ENCODE peak calls at places on chromosomes 6 and 20, in nine cellular contexts. P is dorsolateral prefrontal cortex, B is lower leg skin, X is Calu3, W is neural crest cell, C is heart right ventricle, R is brain microvascular endothelial cell, A is A549, M is lower lobe of right lung. Z is an unnamed sample.

GRCh38 chr20:49985617-49986016 is 2.8 kb downstream of the SNAI1 start:
- DNase-seq in P (no peak), B (no peak), X (no peak), W (no peak), C (no peak), R (no peak), A (no peak), M (no peak), Z (no peak)

GRCh38 chr20:22775256-22775655 is 190.9 kb upstream of the FOXA2 start:
- DNase-seq in P (no peak), B (no peak), X (no peak), W (no peak), C (no peak), R (no peak), A (peak; percentile 35), M (no peak), Z (no peak)

GRCh38 chr20:10902174-10902573 is 228.4 kb upstream of the JAG1 start:
- DNase-seq in P (no peak), B (no peak), X (no peak), W (no peak), C (no peak), R (no peak), A (no peak), M (no peak), Z (no peak)

GRCh38 chr6:24719125-24719931 is at the start of gene C6orf62:
- DNase-seq in P (peak; percentile 26), B (peak; percentile 86), X (peak; percentile 62), W (no peak), C (peak; percentile 36), R (peak; percentile 8), A (peak; percentile 17), M (peak; percentile 65), Z (peak; percentile 30)

GRCh38 chr6:34986845-34987246 is 97.8 kb downstream of the ANKS1A start:
- DNase-seq in P (peak; percentile 69), B (peak; percentile 90), X (peak; percentile 81), W (peak; percentile 73), C (peak; percentile 76), R (peak; percentile 65), A (peak; percentile 61), M (peak; percentile 57), Z (no peak)

GRCh38 chr6:152922706-152923105 is 60.1 kb downstream of the FBXO5 start:
- DNase-seq in P (no peak), B (no peak), X (no peak), W (no peak), C (peak; percentile 52), R (no peak), A (no peak), M (no peak), Z (no peak)

GRCh38 chr6:100918152-100918551 is 37.0 kb upstream of the ASCC3 start:
- DNase-seq in P (no peak), B (no peak), X (no peak), W (no peak), C (no peak), R (no peak), A (no peak), M (no peak), Z (no peak)

GRCh38 chr6:134636221-134636830 is 313.6 kb downstream of the ALDH8A1 start:
- DNase-seq in P (no peak), B (no peak), X (no peak), W (no peak), C (no peak), R (no peak), A (no peak), M (no peak), Z (no peak)

GRCh38 chr6:1043458-1043836 is 268.5 kb upstream of the FOXQ1 start:
- DNase-seq in P (no peak), B (no peak), X (no peak), W (no peak), C (no peak), R (no peak), A (no peak), M (no peak), Z (no peak)

GRCh38 chr6:120077489-120077888 is 727.9 kb upstream of the MAN1A1 start:
- DNase-seq in P (no peak), B (peak; percentile 64), X (peak; percentile 2), W (no peak), C (no peak), R (no peak), A (no peak), M (no peak), Z (no peak)
- TF ChIP-seq CTCF in P (no peak), B (no peak), X (no peak), W (peak; percentile 38), C (no peak), R (no peak), A (no peak), M (no peak), Z (no peak)

GRCh38 chr6:46269447-46270229 is 98.9 kb upstream of the ENPP5 start:
- DNase-seq in P (peak; percentile 41), B (no peak), X (no peak), W (no peak), C (peak; percentile 30), R (no peak), A (no peak), M (no peak), Z (no peak)
- TF ChIP-seq CTCF in P (no peak), B (no peak), X (no peak), W (no peak), C (no peak), R (no peak), A (no peak), M (no peak), Z (no peak)

DNA sequence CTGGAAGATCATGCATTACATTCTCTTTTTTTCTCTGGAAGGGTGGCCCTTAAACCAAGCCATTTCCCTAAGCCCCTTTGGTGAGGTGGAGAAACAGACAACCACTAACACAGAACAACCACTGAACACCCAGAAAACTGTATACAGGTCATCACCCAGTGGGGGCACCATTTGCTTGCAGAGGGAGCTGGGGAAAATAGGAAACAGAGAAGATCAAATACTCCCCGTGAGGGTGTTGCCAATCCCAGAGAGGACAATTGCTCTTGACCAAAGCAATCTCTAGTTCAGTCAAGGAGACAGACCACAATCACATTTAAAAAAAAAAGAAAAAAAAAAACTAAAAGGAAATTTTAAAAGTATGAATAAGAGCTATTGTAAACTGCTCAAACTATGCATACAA is 865 bp upstream of the DAAM2 start:
- DNase-seq in P (no peak), B (no peak), X (no peak), W (no peak), C (peak; percentile 28), R (no peak), A (no peak), M (no peak), Z (no peak)
- TF ChIP-seq CTCF in P (peak; percentile 31), B (no peak), X (no peak), W (no peak), C (peak; percentile 10), R (peak; percentile 57), A (no peak), M (no peak), Z (no peak)

GRCh38 chr6:44133003-44133931 is 5.9 kb downstream of the TMEM63B start:
- DNase-seq in P (peak; percentile 64), B (peak; percentile 88), X (peak; percentile 77), W (peak; percentile 45), C (peak; percentile 52), R (no peak), A (peak; percentile 35), M (peak; percentile 77), Z (no peak)
- TF ChIP-seq CTCF in P (no peak), B (no peak), X (no peak), W (no peak), C (no peak), R (no peak), A (no peak), M (no peak), Z (no peak)

GRCh38 chr20:32278199-32278643 is 770 bp downstream of the KIF3B start:
- DNase-seq in P (no peak), B (no peak), X (no peak), W (no peak), C (no peak), R (peak; percentile 3), A (no peak), M (no peak), Z (peak; percentile 32)
- TF ChIP-seq CTCF in P (no peak), B (no peak), X (no peak), W (no peak), C (no peak), R (no peak), A (no peak), M (no peak), Z (no peak)

GRCh38 chr6:163180874-163181541 is 233.5 kb upstream of the QKI start:
- DNase-seq in P (peak; percentile 90), B (peak; percentile 90), X (peak; percentile 84), W (peak; percentile 62), C (peak; percentile 83), R (peak; percentile 63), A (peak; percentile 51), M (peak; percentile 84), Z (no peak)
- TF ChIP-seq CTCF in P (peak; percentile 95), B (no peak), X (peak; percentile 74), W (peak; percentile 74), C (peak; percentile 90), R (peak; percentile 91), A (peak; percentile 70), M (peak; percentile 87), Z (no peak)

GRCh38 chr6:163120223-163120622 is 294.3 kb upstream of the QKI start:
- DNase-seq in P (no peak), B (no peak), X (no peak), W (no peak), C (no peak), R (no peak), A (no peak), M (no peak), Z (no peak)
- TF ChIP-seq CTCF in P (no peak), B (no peak), X (no peak), W (no peak), C (no peak), R (peak; percentile 15), A (no peak), M (no peak), Z (no peak)

Z was measured in activated B cell treated with CpG ODN at 0.5 μM for 24 hours.